ENCODE peak calls at places on chromosome 3, in seven cellular contexts. One of them, this sample, is unnamed.

GRCh38 chr3:42031808-42032475 is 59.2 kb upstream of the TRAK1 start:
- DNase-seq in Ammon's horn: peak; percentile 56
- DNase-seq in stimulated activated CD4-positive, alpha-beta T cell treated with anti-CD3 and anti-CD28 coated beads, Interleukin-12 subunit alpha, Interleukin-12 subunit beta, amount 100 ng/mL, for 4 hours: no peak
- DNase-seq in HCEC 1CT: no peak
- DNase-seq in CD4-positive, alpha-beta T cell: no peak
- DNase-seq in KG1: no peak
- DNase-seq in activated gamma-delta T cell treated with Interleukin-2 at 50 U/mL for 16 hours: no peak
- DNase-seq in this sample: no peak

GRCh38 chr3:53672987-53673386 is 173.2 kb downstream of the CHDH start:
- DNase-seq in Ammon's horn: no peak
- DNase-seq in stimulated activated CD4-positive, alpha-beta T cell treated with anti-CD3 and anti-CD28 coated beads, Interleukin-12 subunit alpha, Interleukin-12 subunit beta, amount 100 ng/mL, for 4 hours: no peak
- DNase-seq in HCEC 1CT: no peak
- DNase-seq in CD4-positive, alpha-beta T cell: no peak
- DNase-seq in KG1: no peak
- DNase-seq in activated gamma-delta T cell treated with Interleukin-2 at 50 U/mL for 16 hours: no peak
- DNase-seq in this sample: no peak

GRCh38 chr3:55718475-55718874 is 231.4 kb upstream of the WNT5A start:
- DNase-seq in Ammon's horn: no peak
- DNase-seq in stimulated activated CD4-positive, alpha-beta T cell treated with anti-CD3 and anti-CD28 coated beads, Interleukin-12 subunit alpha, Interleukin-12 subunit beta, amount 100 ng/mL, for 4 hours: no peak
- DNase-seq in HCEC 1CT: peak; percentile 39
- DNase-seq in CD4-positive, alpha-beta T cell: no peak
- DNase-seq in KG1: no peak
- DNase-seq in activated gamma-delta T cell treated with Interleukin-2 at 50 U/mL for 16 hours: no peak
- DNase-seq in this sample: peak; percentile 19

GRCh38 chr3:46461971-46462910 is 2.5 kb downstream of the LTF start:
- DNase-seq in Ammon's horn: no peak
- DNase-seq in stimulated activated CD4-positive, alpha-beta T cell treated with anti-CD3 and anti-CD28 coated beads, Interleukin-12 subunit alpha, Interleukin-12 subunit beta, amount 100 ng/mL, for 4 hours: no peak
- DNase-seq in HCEC 1CT: peak; percentile 54
- DNase-seq in CD4-positive, alpha-beta T cell: no peak
- DNase-seq in KG1: no peak
- DNase-seq in activated gamma-delta T cell treated with Interleukin-2 at 50 U/mL for 16 hours: no peak
- DNase-seq in this sample: no peak

GRCh38 chr3:133753107-133753778 is 7.0 kb downstream of the TF start:
- DNase-seq in Ammon's horn: no peak
- DNase-seq in stimulated activated CD4-positive, alpha-beta T cell treated with anti-CD3 and anti-CD28 coated beads, Interleukin-12 subunit alpha, Interleukin-12 subunit beta, amount 100 ng/mL, for 4 hours: no peak
- DNase-seq in HCEC 1CT: no peak
- DNase-seq in CD4-positive, alpha-beta T cell: no peak
- DNase-seq in KG1: no peak
- DNase-seq in activated gamma-delta T cell treated with Interleukin-2 at 50 U/mL for 16 hours: no peak
- DNase-seq in this sample: no peak

GRCh38 chr3:114394551-114394950 is 100.7 kb downstream of the TIGIT start:
- DNase-seq in Ammon's horn: no peak
- DNase-seq in stimulated activated CD4-positive, alpha-beta T cell treated with anti-CD3 and anti-CD28 coated beads, Interleukin-12 subunit alpha, Interleukin-12 subunit beta, amount 100 ng/mL, for 4 hours: no peak
- DNase-seq in HCEC 1CT: no peak
- DNase-seq in CD4-positive, alpha-beta T cell: no peak
- DNase-seq in KG1: no peak
- DNase-seq in activated gamma-delta T cell treated with Interleukin-2 at 50 U/mL for 16 hours: no peak
- DNase-seq in this sample: no peak

GRCh38 chr3:123423806-123424205 is 25.1 kb downstream of the ADCY5 start:
- DNase-seq in Ammon's horn: no peak
- DNase-seq in stimulated activated CD4-positive, alpha-beta T cell treated with anti-CD3 and anti-CD28 coated beads, Interleukin-12 subunit alpha, Interleukin-12 subunit beta, amount 100 ng/mL, for 4 hours: no peak
- DNase-seq in HCEC 1CT: no peak
- DNase-seq in CD4-positive, alpha-beta T cell: no peak
- DNase-seq in KG1: no peak
- DNase-seq in activated gamma-delta T cell treated with Interleukin-2 at 50 U/mL for 16 hours: no peak
- DNase-seq in this sample: no peak

GRCh38 chr3:123757281-123757940 is 126.7 kb downstream of the MYLK start:
- DNase-seq in Ammon's horn: peak; percentile 91
- DNase-seq in stimulated activated CD4-positive, alpha-beta T cell treated with anti-CD3 and anti-CD28 coated beads, Interleukin-12 subunit alpha, Interleukin-12 subunit beta, amount 100 ng/mL, for 4 hours: no peak
- DNase-seq in HCEC 1CT: no peak
- DNase-seq in CD4-positive, alpha-beta T cell: no peak
- DNase-seq in KG1: peak; percentile 46
- DNase-seq in activated gamma-delta T cell treated with Interleukin-2 at 50 U/mL for 16 hours: no peak
- DNase-seq in this sample: no peak

GRCh38 chr3:105040026-105040622 is 326.6 kb upstream of the ALCAM start:
- DNase-seq in Ammon's horn: no peak
- DNase-seq in stimulated activated CD4-positive, alpha-beta T cell treated with anti-CD3 and anti-CD28 coated beads, Interleukin-12 subunit alpha, Interleukin-12 subunit beta, amount 100 ng/mL, for 4 hours: no peak
- DNase-seq in HCEC 1CT: no peak
- DNase-seq in CD4-positive, alpha-beta T cell: no peak
- DNase-seq in KG1: no peak
- DNase-seq in activated gamma-delta T cell treated with Interleukin-2 at 50 U/mL for 16 hours: no peak
- DNase-seq in this sample: no peak

GRCh38 chr3:15122398-15122797 is 23.4 kb upstream of the RBSN start:
- DNase-seq in Ammon's horn: no peak
- DNase-seq in stimulated activated CD4-positive, alpha-beta T cell treated with anti-CD3 and anti-CD28 coated beads, Interleukin-12 subunit alpha, Interleukin-12 subunit beta, amount 100 ng/mL, for 4 hours: no peak
- DNase-seq in HCEC 1CT: no peak
- DNase-seq in CD4-positive, alpha-beta T cell: no peak
- DNase-seq in KG1: no peak
- DNase-seq in activated gamma-delta T cell treated with Interleukin-2 at 50 U/mL for 16 hours: no peak
- DNase-seq in this sample: no peak

GRCh38 chr3:186930143-186930638 is at the start of gene ST6GAL1:
- DNase-seq in Ammon's horn: peak; percentile 79
- DNase-seq in stimulated activated CD4-positive, alpha-beta T cell treated with anti-CD3 and anti-CD28 coated beads, Interleukin-12 subunit alpha, Interleukin-12 subunit beta, amount 100 ng/mL, for 4 hours: peak; percentile 63
- DNase-seq in HCEC 1CT: peak; percentile 24
- DNase-seq in CD4-positive, alpha-beta T cell: peak; percentile 46
- DNase-seq in KG1: peak; percentile 38
- DNase-seq in activated gamma-delta T cell treated with Interleukin-2 at 50 U/mL for 16 hours: peak; percentile 78
- DNase-seq in this sample: peak; percentile 45

GRCh38 chr3:40939113-40940070 is 259.9 kb upstream of the CTNNB1 start:
- DNase-seq in Ammon's horn: no peak
- DNase-seq in stimulated activated CD4-positive, alpha-beta T cell treated with anti-CD3 and anti-CD28 coated beads, Interleukin-12 subunit alpha, Interleukin-12 subunit beta, amount 100 ng/mL, for 4 hours: no peak
- DNase-seq in HCEC 1CT: no peak
- DNase-seq in CD4-positive, alpha-beta T cell: no peak
- DNase-seq in KG1: no peak
- DNase-seq in activated gamma-delta T cell treated with Interleukin-2 at 50 U/mL for 16 hours: no peak
- DNase-seq in this sample: peak; percentile 11

GRCh38 chr3:80677796-80678195 is 910.0 kb upstream of the ROBO1 start:
- DNase-seq in Ammon's horn: no peak
- DNase-seq in stimulated activated CD4-positive, alpha-beta T cell treated with anti-CD3 and anti-CD28 coated beads, Interleukin-12 subunit alpha, Interleukin-12 subunit beta, amount 100 ng/mL, for 4 hours: no peak
- DNase-seq in HCEC 1CT: no peak
- DNase-seq in CD4-positive, alpha-beta T cell: no peak
- DNase-seq in KG1: no peak
- DNase-seq in activated gamma-delta T cell treated with Interleukin-2 at 50 U/mL for 16 hours: no peak
- DNase-seq in this sample: peak; percentile 4

GRCh38 chr3:22450785-22451400 is 699.9 kb upstream of the ZNF385D start:
- DNase-seq in Ammon's horn: no peak
- DNase-seq in stimulated activated CD4-positive, alpha-beta T cell treated with anti-CD3 and anti-CD28 coated beads, Interleukin-12 subunit alpha, Interleukin-12 subunit beta, amount 100 ng/mL, for 4 hours: no peak
- DNase-seq in HCEC 1CT: no peak
- DNase-seq in CD4-positive, alpha-beta T cell: no peak
- DNase-seq in KG1: peak; percentile 14
- DNase-seq in activated gamma-delta T cell treated with Interleukin-2 at 50 U/mL for 16 hours: no peak
- DNase-seq in this sample: peak; percentile 61

GRCh38 chr3:190909908-190910307 is 47.4 kb upstream of the GMNC start:
- DNase-seq in Ammon's horn: no peak
- DNase-seq in stimulated activated CD4-positive, alpha-beta T cell treated with anti-CD3 and anti-CD28 coated beads, Interleukin-12 subunit alpha, Interleukin-12 subunit beta, amount 100 ng/mL, for 4 hours: no peak
- DNase-seq in HCEC 1CT: no peak
- DNase-seq in CD4-positive, alpha-beta T cell: no peak
- DNase-seq in KG1: no peak
- DNase-seq in activated gamma-delta T cell treated with Interleukin-2 at 50 U/mL for 16 hours: no peak
- DNase-seq in this sample: no peak

GRCh38 chr3:194888916-194889315 is 203.2 kb downstream of the FAM43A start:
- DNase-seq in Ammon's horn: no peak
- DNase-seq in stimulated activated CD4-positive, alpha-beta T cell treated with anti-CD3 and anti-CD28 coated beads, Interleukin-12 subunit alpha, Interleukin-12 subunit beta, amount 100 ng/mL, for 4 hours: no peak
- DNase-seq in HCEC 1CT: no peak
- DNase-seq in CD4-positive, alpha-beta T cell: no peak
- DNase-seq in KG1: no peak
- DNase-seq in activated gamma-delta T cell treated with Interleukin-2 at 50 U/mL for 16 hours: no peak
- DNase-seq in this sample: no peak

GRCh38 chr3:184629555-184630160 is 68.1 kb downstream of the EPHB3 start:
- DNase-seq in Ammon's horn: no peak
- DNase-seq in stimulated activated CD4-positive, alpha-beta T cell treated with anti-CD3 and anti-CD28 coated beads, Interleukin-12 subunit alpha, Interleukin-12 subunit beta, amount 100 ng/mL, for 4 hours: no peak
- DNase-seq in HCEC 1CT: no peak
- DNase-seq in CD4-positive, alpha-beta T cell: no peak
- DNase-seq in KG1: no peak
- DNase-seq in activated gamma-delta T cell treated with Interleukin-2 at 50 U/mL for 16 hours: no peak
- DNase-seq in this sample: no peak

GRCh38 chr3:94246136-94246535 is 183.3 kb downstream of the NSUN3 start:
- DNase-seq in Ammon's horn: no peak
- DNase-seq in stimulated activated CD4-positive, alpha-beta T cell treated with anti-CD3 and anti-CD28 coated beads, Interleukin-12 subunit alpha, Interleukin-12 subunit beta, amount 100 ng/mL, for 4 hours: no peak
- DNase-seq in HCEC 1CT: no peak
- DNase-seq in CD4-positive, alpha-beta T cell: no peak
- DNase-seq in KG1: no peak
- DNase-seq in activated gamma-delta T cell treated with Interleukin-2 at 50 U/mL for 16 hours: no peak
- DNase-seq in this sample: peak; percentile 58

GRCh38 chr3:184096811-184097378 is at the start of gene HTR3E:
- DNase-seq in Ammon's horn: no peak
- DNase-seq in stimulated activated CD4-positive, alpha-beta T cell treated with anti-CD3 and anti-CD28 coated beads, Interleukin-12 subunit alpha, Interleukin-12 subunit beta, amount 100 ng/mL, for 4 hours: no peak
- DNase-seq in HCEC 1CT: peak; percentile 6
- DNase-seq in CD4-positive, alpha-beta T cell: no peak
- DNase-seq in KG1: no peak
- DNase-seq in activated gamma-delta T cell treated with Interleukin-2 at 50 U/mL for 16 hours: no peak
- DNase-seq in this sample: peak; percentile 56

GRCh38 chr3:122357828-122358617 is 25.0 kb downstream of the MIX23 start:
- DNase-seq in Ammon's horn: no peak
- DNase-seq in stimulated activated CD4-positive, alpha-beta T cell treated with anti-CD3 and anti-CD28 coated beads, Interleukin-12 subunit alpha, Interleukin-12 subunit beta, amount 100 ng/mL, for 4 hours: no peak
- DNase-seq in HCEC 1CT: peak; percentile 9
- DNase-seq in CD4-positive, alpha-beta T cell: no peak
- DNase-seq in KG1: no peak
- DNase-seq in activated gamma-delta T cell treated with Interleukin-2 at 50 U/mL for 16 hours: no peak
- DNase-seq in this sample: peak; percentile 11

GRCh38 chr3:193782280-193782654 is 189.3 kb downstream of the OPA1 start:
- DNase-seq in Ammon's horn: no peak
- DNase-seq in stimulated activated CD4-positive, alpha-beta T cell treated with anti-CD3 and anti-CD28 coated beads, Interleukin-12 subunit alpha, Interleukin-12 subunit beta, amount 100 ng/mL, for 4 hours: no peak
- DNase-seq in HCEC 1CT: no peak
- DNase-seq in CD4-positive, alpha-beta T cell: no peak
- DNase-seq in KG1: no peak
- DNase-seq in activated gamma-delta T cell treated with Interleukin-2 at 50 U/mL for 16 hours: no peak
- DNase-seq in this sample: no peak

GRCh38 chr3:168417016-168417415 is 321.3 kb upstream of the GOLIM4 start:
- DNase-seq in Ammon's horn: no peak
- DNase-seq in stimulated activated CD4-positive, alpha-beta T cell treated with anti-CD3 and anti-CD28 coated beads, Interleukin-12 subunit alpha, Interleukin-12 subunit beta, amount 100 ng/mL, for 4 hours: no peak
- DNase-seq in HCEC 1CT: no peak
- DNase-seq in CD4-positive, alpha-beta T cell: no peak
- DNase-seq in KG1: no peak
- DNase-seq in activated gamma-delta T cell treated with Interleukin-2 at 50 U/mL for 16 hours: no peak
- DNase-seq in this sample: no peak

GRCh38 chr3:185824467-185825378 is at the start of gene IGF2BP2:
- DNase-seq in Ammon's horn: peak; percentile 7
- DNase-seq in stimulated activated CD4-positive, alpha-beta T cell treated with anti-CD3 and anti-CD28 coated beads, Interleukin-12 subunit alpha, Interleukin-12 subunit beta, amount 100 ng/mL, for 4 hours: peak; percentile 40
- DNase-seq in HCEC 1CT: peak; percentile 88
- DNase-seq in CD4-positive, alpha-beta T cell: peak; percentile 22
- DNase-seq in KG1: peak; percentile 38
- DNase-seq in activated gamma-delta T cell treated with Interleukin-2 at 50 U/mL for 16 hours: peak; percentile 26
- DNase-seq in this sample: peak; percentile 68

GRCh38 chr3:50210510-50211367 is 5.7 kb downstream of the SLC38A3 start:
- DNase-seq in Ammon's horn: no peak
- DNase-seq in stimulated activated CD4-positive, alpha-beta T cell treated with anti-CD3 and anti-CD28 coated beads, Interleukin-12 subunit alpha, Interleukin-12 subunit beta, amount 100 ng/mL, for 4 hours: no peak
- DNase-seq in HCEC 1CT: no peak
- DNase-seq in CD4-positive, alpha-beta T cell: no peak
- DNase-seq in KG1: no peak
- DNase-seq in activated gamma-delta T cell treated with Interleukin-2 at 50 U/mL for 16 hours: no peak
- DNase-seq in this sample: no peak

GRCh38 chr3:11570789-11571495 is 72.8 kb downstream of the VGLL4 start:
- DNase-seq in Ammon's horn: no peak
- DNase-seq in stimulated activated CD4-positive, alpha-beta T cell treated with anti-CD3 and anti-CD28 coated beads, Interleukin-12 subunit alpha, Interleukin-12 subunit beta, amount 100 ng/mL, for 4 hours: no peak
- DNase-seq in HCEC 1CT: no peak
- DNase-seq in CD4-positive, alpha-beta T cell: no peak
- DNase-seq in KG1: no peak
- DNase-seq in activated gamma-delta T cell treated with Interleukin-2 at 50 U/mL for 16 hours: no peak
- DNase-seq in this sample: peak; percentile 76

GRCh38 chr3:94285874-94286273 is 223.0 kb downstream of the NSUN3 start:
- DNase-seq in Ammon's horn: no peak
- DNase-seq in stimulated activated CD4-positive, alpha-beta T cell treated with anti-CD3 and anti-CD28 coated beads, Interleukin-12 subunit alpha, Interleukin-12 subunit beta, amount 100 ng/mL, for 4 hours: no peak
- DNase-seq in HCEC 1CT: peak; percentile 16
- DNase-seq in CD4-positive, alpha-beta T cell: no peak
- DNase-seq in KG1: no peak
- DNase-seq in activated gamma-delta T cell treated with Interleukin-2 at 50 U/mL for 16 hours: no peak
- DNase-seq in this sample: peak; percentile 15

GRCh38 chr3:192904632-192905289 is 12.9 kb downstream of the MB21D2 start:
- DNase-seq in Ammon's horn: peak; percentile 37
- DNase-seq in stimulated activated CD4-positive, alpha-beta T cell treated with anti-CD3 and anti-CD28 coated beads, Interleukin-12 subunit alpha, Interleukin-12 subunit beta, amount 100 ng/mL, for 4 hours: no peak
- DNase-seq in HCEC 1CT: no peak
- DNase-seq in CD4-positive, alpha-beta T cell: no peak
- DNase-seq in KG1: no peak
- DNase-seq in activated gamma-delta T cell treated with Interleukin-2 at 50 U/mL for 16 hours: no peak
- DNase-seq in this sample: no peak

GRCh38 chr3:33791477-33792166 is 6.8 kb upstream of the PDCD6IP start:
- DNase-seq in Ammon's horn: no peak
- DNase-seq in stimulated activated CD4-positive, alpha-beta T cell treated with anti-CD3 and anti-CD28 coated beads, Interleukin-12 subunit alpha, Interleukin-12 subunit beta, amount 100 ng/mL, for 4 hours: no peak
- DNase-seq in HCEC 1CT: peak; percentile 86
- DNase-seq in CD4-positive, alpha-beta T cell: no peak
- DNase-seq in KG1: peak; percentile 37
- DNase-seq in activated gamma-delta T cell treated with Interleukin-2 at 50 U/mL for 16 hours: no peak
- DNase-seq in this sample: peak; percentile 83

GRCh38 chr3:12750658-12751071 is 8.4 kb downstream of the TMEM40 start:
- DNase-seq in Ammon's horn: no peak
- DNase-seq in stimulated activated CD4-positive, alpha-beta T cell treated with anti-CD3 and anti-CD28 coated beads, Interleukin-12 subunit alpha, Interleukin-12 subunit beta, amount 100 ng/mL, for 4 hours: no peak
- DNase-seq in HCEC 1CT: peak; percentile 39
- DNase-seq in CD4-positive, alpha-beta T cell: no peak
- DNase-seq in KG1: no peak
- DNase-seq in activated gamma-delta T cell treated with Interleukin-2 at 50 U/mL for 16 hours: no peak
- DNase-seq in this sample: peak; percentile 80

GRCh38 chr3:13787533-13787932 is 92.3 kb downstream of the WNT7A start:
- DNase-seq in Ammon's horn: no peak
- DNase-seq in stimulated activated CD4-positive, alpha-beta T cell treated with anti-CD3 and anti-CD28 coated beads, Interleukin-12 subunit alpha, Interleukin-12 subunit beta, amount 100 ng/mL, for 4 hours: no peak
- DNase-seq in HCEC 1CT: no peak
- DNase-seq in CD4-positive, alpha-beta T cell: no peak
- DNase-seq in KG1: no peak
- DNase-seq in activated gamma-delta T cell treated with Interleukin-2 at 50 U/mL for 16 hours: no peak
- DNase-seq in this sample: no peak

GRCh38 chr3:4821975-4822374 is 157.3 kb upstream of the BHLHE40 start:
- DNase-seq in Ammon's horn: no peak
- DNase-seq in stimulated activated CD4-positive, alpha-beta T cell treated with anti-CD3 and anti-CD28 coated beads, Interleukin-12 subunit alpha, Interleukin-12 subunit beta, amount 100 ng/mL, for 4 hours: peak; percentile 54
- DNase-seq in HCEC 1CT: no peak
- DNase-seq in CD4-positive, alpha-beta T cell: peak; percentile 66
- DNase-seq in KG1: no peak
- DNase-seq in activated gamma-delta T cell treated with Interleukin-2 at 50 U/mL for 16 hours: peak; percentile 83
- DNase-seq in this sample: no peak

GRCh38 chr3:52533623-52534280 is at the start of gene NT5DC2:
- DNase-seq in Ammon's horn: peak; percentile 63
- DNase-seq in stimulated activated CD4-positive, alpha-beta T cell treated with anti-CD3 and anti-CD28 coated beads, Interleukin-12 subunit alpha, Interleukin-12 subunit beta, amount 100 ng/mL, for 4 hours: peak; percentile 69
- DNase-seq in HCEC 1CT: peak; percentile 66
- DNase-seq in CD4-positive, alpha-beta T cell: peak; percentile 18
- DNase-seq in KG1: no peak
- DNase-seq in activated gamma-delta T cell treated with Interleukin-2 at 50 U/mL for 16 hours: peak; percentile 58
- DNase-seq in this sample: peak; percentile 51

GRCh38 chr3:184523825-184524615 is 37.6 kb upstream of the EPHB3 start:
- DNase-seq in Ammon's horn: no peak
- DNase-seq in stimulated activated CD4-positive, alpha-beta T cell treated with anti-CD3 and anti-CD28 coated beads, Interleukin-12 subunit alpha, Interleukin-12 subunit beta, amount 100 ng/mL, for 4 hours: no peak
- DNase-seq in HCEC 1CT: peak; percentile 58
- DNase-seq in CD4-positive, alpha-beta T cell: no peak
- DNase-seq in KG1: peak; percentile 14
- DNase-seq in activated gamma-delta T cell treated with Interleukin-2 at 50 U/mL for 16 hours: no peak
- DNase-seq in this sample: peak; percentile 89

GRCh38 chr3:128577711-128578110 is 72.9 kb downstream of the RPN1 start:
- DNase-seq in Ammon's horn: no peak
- DNase-seq in stimulated activated CD4-positive, alpha-beta T cell treated with anti-CD3 and anti-CD28 coated beads, Interleukin-12 subunit alpha, Interleukin-12 subunit beta, amount 100 ng/mL, for 4 hours: no peak
- DNase-seq in HCEC 1CT: no peak
- DNase-seq in CD4-positive, alpha-beta T cell: no peak
- DNase-seq in KG1: no peak
- DNase-seq in activated gamma-delta T cell treated with Interleukin-2 at 50 U/mL for 16 hours: no peak
- DNase-seq in this sample: no peak

GRCh38 chr3:12198301-12198700 is 39.6 kb upstream of the TIMP4 start:
- DNase-seq in Ammon's horn: no peak
- DNase-seq in stimulated activated CD4-positive, alpha-beta T cell treated with anti-CD3 and anti-CD28 coated beads, Interleukin-12 subunit alpha, Interleukin-12 subunit beta, amount 100 ng/mL, for 4 hours: no peak
- DNase-seq in HCEC 1CT: peak; percentile 87
- DNase-seq in CD4-positive, alpha-beta T cell: no peak
- DNase-seq in KG1: no peak
- DNase-seq in activated gamma-delta T cell treated with Interleukin-2 at 50 U/mL for 16 hours: no peak
- DNase-seq in this sample: peak; percentile 80

GRCh38 chr3:13812039-13812438 is 67.8 kb downstream of the WNT7A start:
- DNase-seq in Ammon's horn: peak; percentile 78
- DNase-seq in stimulated activated CD4-positive, alpha-beta T cell treated with anti-CD3 and anti-CD28 coated beads, Interleukin-12 subunit alpha, Interleukin-12 subunit beta, amount 100 ng/mL, for 4 hours: no peak
- DNase-seq in HCEC 1CT: no peak
- DNase-seq in CD4-positive, alpha-beta T cell: no peak
- DNase-seq in KG1: no peak
- DNase-seq in activated gamma-delta T cell treated with Interleukin-2 at 50 U/mL for 16 hours: no peak
- DNase-seq in this sample: no peak

GRCh38 chr3:81888822-81889557 is 127.5 kb upstream of the GBE1 start:
- DNase-seq in Ammon's horn: no peak
- DNase-seq in stimulated activated CD4-positive, alpha-beta T cell treated with anti-CD3 and anti-CD28 coated beads, Interleukin-12 subunit alpha, Interleukin-12 subunit beta, amount 100 ng/mL, for 4 hours: no peak
- DNase-seq in HCEC 1CT: no peak
- DNase-seq in CD4-positive, alpha-beta T cell: no peak
- DNase-seq in KG1: no peak
- DNase-seq in activated gamma-delta T cell treated with Interleukin-2 at 50 U/mL for 16 hours: no peak
- DNase-seq in this sample: no peak

This sample was measured in fibroblast of mammary gland.